ENCODE peak calls at places on chromosomes 16 and 17, in seven cellular contexts. A, I, K, H, P, Y and C are unnamed samples.

GRCh38 chr17:65733314-65733713 is 171.9 kb upstream of the AXIN2 start:
- DNase-seq in P (no peak), Y (no peak), H (no peak), K (no peak), I (no peak), A (no peak), C (no peak)

GRCh38 chr16:20114356-20114755 is 40.7 kb upstream of the GPR139 start:
- DNase-seq in I (no peak), A (no peak), K (no peak), P (no peak), Y (no peak), H (peak; percentile 45), C (no peak)

GRCh38 chr17:42898147-42898807 is 2.3 kb upstream of the G6PC1 start:
- DNase-seq in Y (no peak), P (no peak), A (no peak), I (no peak), K (no peak), H (no peak), C (no peak)

GRCh38 chr17:65556014-65556909 is 5.2 kb downstream of the AXIN2 start:
- DNase-seq in A (peak; percentile 46), K (peak; percentile 93), H (peak; percentile 80), Y (peak; percentile 95), I (peak; percentile 92), P (peak; percentile 18), C (peak; percentile 91)

GRCh38 chr16:50099957-50100648 is 34.3 kb downstream of the HEATR3 start:
- DNase-seq in H (no peak), K (no peak), I (no peak), Y (no peak), P (no peak), A (no peak), C (no peak)

GRCh38 chr17:45103269-45103795 is 29.0 kb downstream of the PLCD3 start:
- DNase-seq in I (peak; percentile 70), A (no peak), P (no peak), H (no peak), Y (no peak), K (no peak), C (no peak)

GRCh38 chr16:71734511-71734910 is 10.0 kb upstream of the PHLPP2 start:
- DNase-seq in K (no peak), A (no peak), P (no peak), Y (no peak), I (no peak), H (no peak), C (no peak)

GRCh38 chr17:34443832-34444469 is 80.9 kb upstream of the CCL1 start:
- DNase-seq in P (no peak), K (peak; percentile 56), I (no peak), H (no peak), A (no peak), Y (peak; percentile 23), C (peak; percentile 38)

GRCh38 chr16:50293994-50294855 is 27.9 kb downstream of the ADCY7 start:
- DNase-seq in A (no peak), H (no peak), K (no peak), P (no peak), Y (no peak), I (peak; percentile 29), C (no peak)

GRCh38 chr17:3986270-3986938 is 22.2 kb upstream of the ATP2A3 start:
- DNase-seq in A (no peak), I (peak; percentile 61), Y (no peak), P (no peak), K (no peak), H (no peak), C (no peak)

GRCh38 chr17:47204722-47205418 is 4.3 kb upstream of the MYL4 start:
- DNase-seq in Y (no peak), I (peak; percentile 54), H (peak; percentile 74), K (no peak), A (peak; percentile 7), P (peak; percentile 54), C (peak; percentile 45)

GRCh38 chr17:74150428-74151025 is 53.0 kb upstream of the RPL38 start:
- DNase-seq in Y (peak; percentile 30), A (no peak), P (no peak), K (no peak), I (no peak), H (no peak), C (peak; percentile 24)

GRCh38 chr16:2753523-2754020 is 1.1 kb downstream of the SRRM2 start:
- DNase-seq in I (no peak), A (no peak), P (no peak), K (no peak), H (peak; percentile 73), Y (no peak), C (no peak)

GRCh38 chr16:83552193-83552592 is 255.6 kb upstream of the HSBP1 start:
- DNase-seq in P (peak; percentile 51), K (no peak), I (no peak), H (peak; percentile 63), Y (no peak), A (no peak), C (no peak)

GRCh38 chr16:57648590-57649442 is 19.3 kb upstream of the ADGRG3 start:
- DNase-seq in K (peak; percentile 87), H (peak; percentile 83), I (peak; percentile 89), P (peak; percentile 76), A (peak; percentile 62), Y (peak; percentile 87), C (peak; percentile 97)

GRCh38 chr17:45374501-45374900 is 57.7 kb upstream of the MAP3K14 start:
- DNase-seq in I (no peak), K (no peak), P (no peak), Y (no peak), A (no peak), H (no peak), C (no peak)